ENCODE peak calls at places on chromosomes 16 and 17, in six cellular contexts. One of them, this sample, is unnamed.

GRCh38 chr16:14405611-14406537 is 224.2 kb downstream of the PARN start:
- DNase-seq in astrocyte of the cerebellum: no peak
- DNase-seq in activated CD8-positive, alpha-beta memory T cell treated with anti-CD3 and anti-CD28 coated beads for 48 hours: no peak
- DNase-seq in C1 segment of cervical spinal cord: no peak
- DNase-seq in choroid plexus epithelial cell: no peak
- DNase-seq in LoVo: no peak
- DNase-seq in this sample: no peak

GRCh38 chr16:74035816-74036215 is 260.8 kb upstream of the PSMD7 start:
- DNase-seq in C1 segment of cervical spinal cord: no peak
- DNase-seq in activated CD8-positive, alpha-beta memory T cell treated with anti-CD3 and anti-CD28 coated beads for 48 hours: no peak
- DNase-seq in astrocyte of the cerebellum: no peak
- DNase-seq in LoVo: no peak
- DNase-seq in choroid plexus epithelial cell: peak
- DNase-seq in this sample: peak

GRCh38 chr17:39705786-39706348 is 6.0 kb downstream of the ERBB2 start:
- DNase-seq in activated CD8-positive, alpha-beta memory T cell treated with anti-CD3 and anti-CD28 coated beads for 48 hours: no peak
- DNase-seq in LoVo: peak
- DNase-seq in C1 segment of cervical spinal cord: no peak
- DNase-seq in astrocyte of the cerebellum: no peak
- DNase-seq in choroid plexus epithelial cell: no peak
- DNase-seq in this sample: no peak

GRCh38 chr16:84874004-84874435 is 54.2 kb downstream of the CRISPLD2 start:
- DNase-seq in choroid plexus epithelial cell: no peak
- DNase-seq in activated CD8-positive, alpha-beta memory T cell treated with anti-CD3 and anti-CD28 coated beads for 48 hours: no peak
- DNase-seq in C1 segment of cervical spinal cord: no peak
- DNase-seq in LoVo: no peak
- DNase-seq in astrocyte of the cerebellum: no peak
- DNase-seq in this sample: no peak

GRCh38 chr16:81657731-81658130 is 121.4 kb upstream of the PLCG2 start:
- DNase-seq in astrocyte of the cerebellum: no peak
- DNase-seq in choroid plexus epithelial cell: peak
- DNase-seq in activated CD8-positive, alpha-beta memory T cell treated with anti-CD3 and anti-CD28 coated beads for 48 hours: no peak
- DNase-seq in C1 segment of cervical spinal cord: no peak
- DNase-seq in LoVo: no peak
- DNase-seq in this sample: no peak

GRCh38 chr17:31508310-31509094 is 117.0 kb downstream of the RAB11FIP4 start:
- DNase-seq in C1 segment of cervical spinal cord: no peak
- DNase-seq in activated CD8-positive, alpha-beta memory T cell treated with anti-CD3 and anti-CD28 coated beads for 48 hours: no peak
- DNase-seq in LoVo: no peak
- DNase-seq in astrocyte of the cerebellum: no peak
- DNase-seq in choroid plexus epithelial cell: no peak
- DNase-seq in this sample: peak

GRCh38 chr17:80529104-80529903 is 15.3 kb upstream of the RPTOR start:
- DNase-seq in astrocyte of the cerebellum: no peak
- DNase-seq in C1 segment of cervical spinal cord: no peak
- DNase-seq in activated CD8-positive, alpha-beta memory T cell treated with anti-CD3 and anti-CD28 coated beads for 48 hours: no peak
- DNase-seq in LoVo: no peak
- DNase-seq in choroid plexus epithelial cell: no peak
- DNase-seq in this sample: no peak

GRCh38 chr16:56866955-56867830 is 2.2 kb downstream of the SLC12A3 start:
- DNase-seq in astrocyte of the cerebellum: peak
- DNase-seq in activated CD8-positive, alpha-beta memory T cell treated with anti-CD3 and anti-CD28 coated beads for 48 hours: peak
- DNase-seq in C1 segment of cervical spinal cord: no peak
- DNase-seq in choroid plexus epithelial cell: peak
- DNase-seq in LoVo: peak
- DNase-seq in this sample: peak

This sample was measured in Kasumi-1.